ENCODE peak calls at places on chromosome 4, in eight cellular contexts. C is colonic mucosa; L is stomach; H is lung; V is hepatocyte; F is CD8-positive, alpha-beta T cell; Y is breast epithelium; G is mammary epithelial cell. W is an unnamed sample.

GRCh38 chr4:1367936-1368289 is 20.9 kb downstream of the UVSSA start:
- DNase-seq in C (no peak), L (no peak), H (no peak), V (no peak), F (no peak), Y (no peak), G (no peak), W (no peak)

GRCh38 chr4:124318292-124318691 is 394.2 kb downstream of the ANKRD50 start:
- DNase-seq in C (no peak), L (no peak), H (no peak), V (no peak), F (no peak), Y (no peak), G (no peak), W (no peak)

GRCh38 chr4:107740381-107740780 is 20.3 kb upstream of the PAPSS1 start:
- DNase-seq in C (no peak), L (no peak), H (no peak), V (no peak), F (no peak), Y (no peak), G (no peak), W (no peak)

GRCh38 chr4:74930166-74930565 is 2.8 kb upstream of the PARM1 start:
- DNase-seq in C (no peak), L (no peak), H (no peak), V (no peak), F (no peak), Y (no peak), G (no peak), W (no peak)

GRCh38 chr4:110202024-110202423 is 3.6 kb upstream of the ELOVL6 start:
- DNase-seq in C (no peak), L (no peak), H (no peak), V (no peak), F (no peak), Y (no peak), G (no peak), W (no peak)

GRCh38 chr4:143358923-143359694 is 22.4 kb downstream of the GAB1 start:
- DNase-seq in C (peak), L (peak), H (peak), V (peak), F (no peak), Y (peak), G (peak), W (no peak)

GRCh38 chr4:5572114-5572513 is 136.2 kb downstream of the EVC2 start:
- DNase-seq in C (no peak), L (no peak), H (no peak), V (no peak), F (no peak), Y (peak), G (peak), W (no peak)

GRCh38 chr4:7594013-7594412 is 159.3 kb upstream of the PSAPL1 start:
- DNase-seq in C (no peak), L (no peak), H (no peak), V (no peak), F (no peak), Y (no peak), G (no peak), W (no peak)

GRCh38 chr4:76881375-76881774 is 16.6 kb downstream of the SOWAHB start:
- DNase-seq in C (peak), L (no peak), H (no peak), V (peak), F (no peak), Y (no peak), G (peak), W (no peak)

GRCh38 chr4:97252615-97253154 is 890.6 kb downstream of the STPG2 start:
- DNase-seq in C (no peak), L (no peak), H (no peak), V (no peak), F (no peak), Y (no peak), G (no peak), W (no peak)

GRCh38 chr4:7766661-7767345 is 172.9 kb downstream of the AFAP1 start:
- DNase-seq in C (no peak), L (no peak), H (no peak), V (no peak), F (no peak), Y (no peak), G (no peak), W (no peak)

GRCh38 chr4:66855956-66856355 is 689.3 kb downstream of the CENPC start:
- DNase-seq in C (no peak), L (no peak), H (no peak), V (no peak), F (no peak), Y (no peak), G (no peak), W (no peak)

GRCh38 chr4:36026348-36026747 is 218.0 kb downstream of the ARAP2 start:
- DNase-seq in C (no peak), L (no peak), H (no peak), V (no peak), F (no peak), Y (no peak), G (no peak), W (no peak)

GRCh38 chr4:36024901-36025610 is 219.3 kb downstream of the ARAP2 start:
- DNase-seq in C (no peak), L (no peak), H (no peak), V (no peak), F (no peak), Y (no peak), G (peak), W (no peak)

DNA sequence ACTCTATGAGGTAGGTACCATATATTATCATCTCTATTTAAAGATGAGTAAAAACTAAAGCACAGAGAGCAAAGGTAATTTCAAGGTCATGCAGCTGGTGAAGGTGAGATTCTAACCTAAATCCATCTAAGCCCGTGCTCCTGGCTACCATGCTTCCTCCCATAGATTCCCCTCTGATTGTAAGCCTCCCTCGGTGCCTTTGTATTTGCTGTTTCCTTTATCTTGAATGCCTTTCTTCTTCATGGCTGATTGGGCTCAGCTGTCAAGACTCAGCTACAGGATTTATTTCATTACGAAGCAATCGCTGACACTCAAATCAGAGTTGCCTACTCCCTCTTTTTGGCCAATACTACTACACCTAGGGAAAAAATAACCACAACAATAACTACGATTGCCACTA is 217.1 kb downstream of the ARAP2 start:
- DNase-seq in C (no peak), L (no peak), H (no peak), V (no peak), F (no peak), Y (no peak), G (no peak), W (no peak)
- H3K4me3 ChIP-seq in C (no peak), L (no peak), H (no peak), V (no peak), F (no peak), Y (no peak), G (no peak), W (no peak)

GRCh38 chr4:79042079-79042674 is 102.9 kb upstream of the PAQR3 start:
- DNase-seq in C (peak), L (no peak), H (no peak), V (peak), F (no peak), Y (no peak), G (peak), W (no peak)
- TF ChIP-seq CTCF in C (peak), L (peak), H (no peak), V (peak), F (no peak), Y (peak), G (peak), W (peak)

GRCh38 chr4:128862608-128863313 is 53.3 kb downstream of the JADE1 start:
- DNase-seq in C (no peak), L (no peak), H (no peak), V (no peak), F (no peak), Y (no peak), G (no peak), W (no peak)
- H3K27ac ChIP-seq in C (no peak), L (peak), H (peak), V (no peak), F (no peak), Y (peak), G (no peak), W (no peak)

DNA sequence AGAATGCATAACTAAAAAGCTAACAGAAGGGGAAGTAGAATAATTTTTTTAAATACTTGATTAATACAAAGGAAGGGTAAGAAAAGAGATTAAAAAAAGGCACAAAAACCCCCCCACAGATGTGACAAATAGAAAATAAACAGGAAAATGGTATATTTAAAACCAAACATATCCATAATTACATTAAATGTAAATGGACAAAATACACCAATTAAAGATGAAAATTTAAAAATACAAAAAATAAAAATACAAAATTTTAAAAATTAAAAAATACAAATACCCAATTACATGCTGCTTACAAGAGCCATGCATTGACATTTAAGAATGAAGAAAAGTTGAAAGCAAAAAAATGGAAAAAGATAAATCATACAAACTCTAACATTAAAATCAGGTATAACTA is 86.0 kb downstream of the SEL1L3 start:
- DNase-seq in C (no peak), L (no peak), H (no peak), V (no peak), F (no peak), Y (no peak), G (no peak), W (no peak)
- H3K4me3 ChIP-seq in C (no peak), L (no peak), H (no peak), V (no peak), F (no peak), Y (no peak), G (no peak), W (no peak)

GRCh38 chr4:88054909-88055308 is 47.5 kb downstream of the PKD2 start:
- DNase-seq in C (peak), L (peak), H (no peak), V (peak), F (no peak), Y (no peak), G (peak), W (no peak)
- TF ChIP-seq CTCF in C (peak), L (peak), H (peak), V (peak), F (no peak), Y (peak), G (peak), W (peak)

GRCh38 chr4:88698539-88698938 is 910 bp upstream of the NAP1L5 start:
- DNase-seq in C (no peak), L (no peak), H (no peak), V (no peak), F (no peak), Y (no peak), G (no peak), W (no peak)
- H3K27ac ChIP-seq in C (no peak), L (peak), H (no peak), V (no peak), F (no peak), Y (peak), G (no peak), W (no peak)

GRCh38 chr4:43903456-43903855 is 545.2 kb downstream of the KCTD8 start:
- DNase-seq in C (no peak), L (no peak), H (no peak), V (no peak), F (no peak), Y (no peak), G (no peak), W (no peak)

GRCh38 chr4:43898836-43899235 is 549.8 kb downstream of the KCTD8 start:
- DNase-seq in C (no peak), L (no peak), H (no peak), V (no peak), F (no peak), Y (no peak), G (no peak), W (no peak)
- H3K4me3 ChIP-seq in C (no peak), L (no peak), H (no peak), V (no peak), F (no peak), Y (no peak), G (no peak), W (no peak)

DNA sequence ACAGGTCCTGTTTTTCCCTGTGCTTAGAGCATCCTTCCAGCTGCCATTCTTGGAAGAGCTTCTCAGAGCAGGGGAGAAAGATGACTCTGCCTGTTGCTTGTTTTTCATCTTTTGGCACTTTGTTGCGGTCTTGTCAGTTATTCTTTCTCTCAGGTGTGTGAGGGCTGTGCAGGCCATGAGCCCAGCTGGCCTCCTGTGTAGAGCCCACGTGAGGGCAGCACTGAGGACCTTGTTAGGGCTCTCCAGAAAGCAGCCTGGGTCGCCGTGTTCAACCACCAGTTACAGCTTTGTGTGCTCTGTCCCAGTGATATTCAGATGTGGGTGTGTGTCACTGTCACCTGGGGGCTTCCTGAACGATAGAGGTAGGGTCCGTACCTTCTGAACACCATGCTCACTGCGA is 52.8 kb downstream of the NOP14 start:
- DNase-seq in C (no peak), L (no peak), H (no peak), V (no peak), F (no peak), Y (no peak), G (no peak), W (no peak)
- TF ChIP-seq CTCF in C (no peak), L (no peak), H (no peak), V (no peak), F (no peak), Y (no peak), G (no peak), W (no peak)

W was measured in psoas muscle.